ENCODE peak calls at places on chromosome 20, in eight cellular contexts. One of them, this sample, is unnamed.

GRCh38 chr20:3740600-3741301 is 8.3 kb downstream of the HSPA12B start:
- DNase-seq in left ventricle myocardium inferior: no peak
- DNase-seq in H9: peak
- DNase-seq in HCT116: no peak
- DNase-seq in HL-60: no peak
- DNase-seq in brain microvascular endothelial cell: no peak
- DNase-seq in Peyer's patch: no peak
- DNase-seq in GM06990: no peak
- DNase-seq in this sample: no peak

GRCh38 chr20:45918779-45919535 is 7.0 kb upstream of the PLTP start:
- DNase-seq in left ventricle myocardium inferior: no peak
- DNase-seq in H9: no peak
- DNase-seq in HCT116: no peak
- DNase-seq in HL-60: no peak
- DNase-seq in brain microvascular endothelial cell: peak
- DNase-seq in Peyer's patch: no peak
- DNase-seq in GM06990: no peak
- DNase-seq in this sample: no peak

GRCh38 chr20:11231742-11232141 is 557.9 kb upstream of the JAG1 start:
- DNase-seq in left ventricle myocardium inferior: no peak
- DNase-seq in H9: no peak
- DNase-seq in HCT116: no peak
- DNase-seq in HL-60: no peak
- DNase-seq in brain microvascular endothelial cell: no peak
- DNase-seq in Peyer's patch: no peak
- DNase-seq in GM06990: no peak
- DNase-seq in this sample: no peak

GRCh38 chr20:54345301-54345724 is 130.1 kb upstream of the DOK5 start:
- DNase-seq in left ventricle myocardium inferior: no peak
- DNase-seq in H9: no peak
- DNase-seq in HCT116: peak
- DNase-seq in HL-60: no peak
- DNase-seq in brain microvascular endothelial cell: peak
- DNase-seq in Peyer's patch: no peak
- DNase-seq in GM06990: no peak
- DNase-seq in this sample: no peak

GRCh38 chr20:3785240-3786125 is 1.1 kb downstream of the CENPB start:
- DNase-seq in left ventricle myocardium inferior: peak
- DNase-seq in H9: no peak
- DNase-seq in HCT116: no peak
- DNase-seq in HL-60: no peak
- DNase-seq in brain microvascular endothelial cell: no peak
- DNase-seq in Peyer's patch: no peak
- DNase-seq in GM06990: no peak
- DNase-seq in this sample: no peak

GRCh38 chr20:20085812-20086211 is 33.5 kb downstream of the CFAP61 start:
- DNase-seq in left ventricle myocardium inferior: no peak
- DNase-seq in H9: no peak
- DNase-seq in HCT116: no peak
- DNase-seq in HL-60: no peak
- DNase-seq in brain microvascular endothelial cell: no peak
- DNase-seq in Peyer's patch: no peak
- DNase-seq in GM06990: no peak
- DNase-seq in this sample: no peak

GRCh38 chr20:43530321-43531090 is 23.0 kb downstream of the L3MBTL1 start:
- DNase-seq in left ventricle myocardium inferior: no peak
- DNase-seq in H9: no peak
- DNase-seq in HCT116: no peak
- DNase-seq in HL-60: no peak
- DNase-seq in brain microvascular endothelial cell: no peak
- DNase-seq in Peyer's patch: peak
- DNase-seq in GM06990: no peak
- DNase-seq in this sample: no peak

GRCh38 chr20:18504479-18505060 is 3.2 kb upstream of the SEC23B start:
- DNase-seq in left ventricle myocardium inferior: peak
- DNase-seq in H9: peak
- DNase-seq in HCT116: no peak
- DNase-seq in HL-60: no peak
- DNase-seq in brain microvascular endothelial cell: no peak
- DNase-seq in Peyer's patch: no peak
- DNase-seq in GM06990: no peak
- DNase-seq in this sample: no peak

GRCh38 chr20:56400001-56400640 is 7.7 kb downstream of the CSTF1 start:
- DNase-seq in left ventricle myocardium inferior: no peak
- DNase-seq in H9: no peak
- DNase-seq in HCT116: peak
- DNase-seq in HL-60: no peak
- DNase-seq in brain microvascular endothelial cell: peak
- DNase-seq in Peyer's patch: peak
- DNase-seq in GM06990: peak
- DNase-seq in this sample: peak

GRCh38 chr20:63172726-63173125 is 43.2 kb downstream of the YTHDF1 start:
- DNase-seq in left ventricle myocardium inferior: no peak
- DNase-seq in H9: peak
- DNase-seq in HCT116: peak
- DNase-seq in HL-60: no peak
- DNase-seq in brain microvascular endothelial cell: no peak
- DNase-seq in Peyer's patch: no peak
- DNase-seq in GM06990: no peak
- DNase-seq in this sample: no peak

GRCh38 chr20:32490942-32491763 is 94.0 kb downstream of the NOL4L start:
- DNase-seq in left ventricle myocardium inferior: peak
- DNase-seq in H9: no peak
- DNase-seq in HCT116: no peak
- DNase-seq in HL-60: no peak
- DNase-seq in brain microvascular endothelial cell: no peak
- DNase-seq in Peyer's patch: no peak
- DNase-seq in GM06990: no peak
- DNase-seq in this sample: no peak

GRCh38 chr20:26167499-26167898 is 470.8 kb upstream of the ZNF337 start:
- DNase-seq in left ventricle myocardium inferior: no peak
- DNase-seq in H9: no peak
- DNase-seq in HCT116: no peak
- DNase-seq in HL-60: no peak
- DNase-seq in brain microvascular endothelial cell: no peak
- DNase-seq in Peyer's patch: no peak
- DNase-seq in GM06990: no peak
- DNase-seq in this sample: no peak
- TF ChIP-seq CTCF in left ventricle myocardium inferior: no peak
- TF ChIP-seq CTCF in H9: no peak
- TF ChIP-seq CTCF in HCT116: no peak
- TF ChIP-seq CTCF in HL-60: no peak
- TF ChIP-seq CTCF in brain microvascular endothelial cell: no peak
- TF ChIP-seq CTCF in Peyer's patch: no peak
- TF ChIP-seq CTCF in GM06990: no peak
- TF ChIP-seq CTCF in this sample: no peak

GRCh38 chr20:38725959-38726848 is 1.9 kb downstream of the SLC32A1 start:
- DNase-seq in left ventricle myocardium inferior: no peak
- DNase-seq in H9: peak
- DNase-seq in HCT116: no peak
- DNase-seq in HL-60: no peak
- DNase-seq in brain microvascular endothelial cell: no peak
- DNase-seq in Peyer's patch: peak
- DNase-seq in GM06990: peak
- DNase-seq in this sample: peak
- TF ChIP-seq CTCF in left ventricle myocardium inferior: peak
- TF ChIP-seq CTCF in H9: peak
- TF ChIP-seq CTCF in HCT116: no peak
- TF ChIP-seq CTCF in HL-60: no peak
- TF ChIP-seq CTCF in brain microvascular endothelial cell: peak
- TF ChIP-seq CTCF in Peyer's patch: no peak
- TF ChIP-seq CTCF in GM06990: peak
- TF ChIP-seq CTCF in this sample: peak

GRCh38 chr20:8639112-8639778 is 429.6 kb upstream of the PLCB4 start:
- DNase-seq in left ventricle myocardium inferior: no peak
- DNase-seq in H9: no peak
- DNase-seq in HCT116: no peak
- DNase-seq in HL-60: no peak
- DNase-seq in brain microvascular endothelial cell: no peak
- DNase-seq in Peyer's patch: no peak
- DNase-seq in GM06990: no peak
- DNase-seq in this sample: no peak

GRCh38 chr20:8635048-8635572 is 433.8 kb upstream of the PLCB4 start:
- DNase-seq in left ventricle myocardium inferior: no peak
- DNase-seq in H9: no peak
- DNase-seq in HCT116: no peak
- DNase-seq in HL-60: no peak
- DNase-seq in brain microvascular endothelial cell: no peak
- DNase-seq in Peyer's patch: no peak
- DNase-seq in GM06990: no peak
- DNase-seq in this sample: no peak

GRCh38 chr20:8633366-8633765 is 435.5 kb upstream of the PLCB4 start:
- DNase-seq in left ventricle myocardium inferior: no peak
- DNase-seq in H9: no peak
- DNase-seq in HCT116: no peak
- DNase-seq in HL-60: no peak
- DNase-seq in brain microvascular endothelial cell: peak
- DNase-seq in Peyer's patch: no peak
- DNase-seq in GM06990: no peak
- DNase-seq in this sample: no peak

GRCh38 chr20:8631271-8631670 is 437.6 kb upstream of the PLCB4 start:
- DNase-seq in left ventricle myocardium inferior: no peak
- DNase-seq in H9: no peak
- DNase-seq in HCT116: no peak
- DNase-seq in HL-60: no peak
- DNase-seq in brain microvascular endothelial cell: no peak
- DNase-seq in Peyer's patch: no peak
- DNase-seq in GM06990: no peak
- DNase-seq in this sample: no peak

DNA sequence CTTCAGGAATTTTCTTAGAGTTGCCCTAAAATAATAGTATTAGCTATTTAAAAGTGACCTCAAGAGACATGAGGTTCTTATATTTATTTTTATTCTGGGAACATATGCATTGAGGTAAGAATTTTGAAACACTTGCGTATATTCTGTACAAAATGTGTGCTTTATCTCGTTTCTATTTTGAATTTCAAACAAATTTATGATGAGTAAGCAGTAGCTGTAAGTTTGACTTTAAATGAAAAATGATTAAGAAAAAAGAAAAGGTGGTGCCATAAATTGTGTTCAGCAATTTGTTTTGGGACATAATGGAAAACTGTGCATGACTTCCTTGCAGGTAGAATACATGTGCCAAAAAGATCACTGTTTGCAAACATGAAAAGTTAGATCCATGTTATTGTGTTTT is 433.1 kb upstream of the PLCB4 start:
- DNase-seq in left ventricle myocardium inferior: no peak
- DNase-seq in H9: no peak
- DNase-seq in HCT116: no peak
- DNase-seq in HL-60: no peak
- DNase-seq in brain microvascular endothelial cell: no peak
- DNase-seq in Peyer's patch: no peak
- DNase-seq in GM06990: no peak
- DNase-seq in this sample: no peak
- TF ChIP-seq CTCF in left ventricle myocardium inferior: no peak
- TF ChIP-seq CTCF in H9: no peak
- TF ChIP-seq CTCF in HCT116: no peak
- TF ChIP-seq CTCF in HL-60: no peak
- TF ChIP-seq CTCF in brain microvascular endothelial cell: no peak
- TF ChIP-seq CTCF in Peyer's patch: no peak
- TF ChIP-seq CTCF in GM06990: no peak
- TF ChIP-seq CTCF in this sample: no peak

DNA sequence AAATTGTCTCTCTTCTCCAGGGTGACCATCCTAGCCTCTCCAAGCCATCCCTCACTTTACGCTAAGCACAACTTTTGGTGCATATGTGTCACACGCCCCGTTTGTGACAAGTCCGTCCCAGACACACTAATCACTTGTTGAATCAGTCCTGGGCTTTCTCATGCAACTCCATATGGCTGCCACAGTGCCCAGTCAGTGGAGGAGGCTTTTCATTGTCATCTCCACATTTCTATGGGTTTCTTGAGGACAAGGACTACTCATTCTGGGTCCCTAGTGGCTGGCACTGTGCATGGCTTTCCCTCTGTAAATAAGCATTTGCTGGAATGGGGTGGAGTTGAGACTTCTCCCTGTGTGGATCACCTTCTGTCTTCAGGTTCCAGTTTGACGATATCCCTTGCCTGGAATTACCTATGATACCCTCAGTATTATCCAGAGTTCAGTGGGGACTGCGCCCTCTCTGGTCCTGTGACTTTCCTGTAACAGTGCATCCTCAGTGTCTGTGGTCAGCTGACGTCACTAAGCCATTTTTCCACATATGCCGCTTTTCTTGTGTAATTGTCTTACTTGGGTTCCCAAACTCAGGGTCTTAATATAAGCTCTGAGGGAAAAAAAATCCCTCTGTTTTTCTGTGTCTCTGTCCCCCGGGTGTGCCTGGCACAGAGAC is 59.8 kb upstream of the MYL9 start:
- DNase-seq in left ventricle myocardium inferior: no peak
- DNase-seq in H9: no peak
- DNase-seq in HCT116: no peak
- DNase-seq in HL-60: peak
- DNase-seq in brain microvascular endothelial cell: no peak
- DNase-seq in Peyer's patch: no peak
- DNase-seq in GM06990: no peak
- DNase-seq in this sample: no peak
- TF ChIP-seq CTCF in left ventricle myocardium inferior: peak
- TF ChIP-seq CTCF in H9: peak
- TF ChIP-seq CTCF in HCT116: peak
- TF ChIP-seq CTCF in HL-60: peak
- TF ChIP-seq CTCF in brain microvascular endothelial cell: peak
- TF ChIP-seq CTCF in Peyer's patch: no peak
- TF ChIP-seq CTCF in GM06990: no peak
- TF ChIP-seq CTCF in this sample: peak

This sample was measured in neural crest cell.